ENCODE peak calls at places on chromosomes 16 and 17, in four cellular contexts. One of them, this sample, is unnamed.

GRCh38 chr17:77948690-77949114 is 9.8 kb upstream of the TNRC6C start:
- DNase-seq in non-pigmented ciliary epithelial cell: no peak
- DNase-seq in left colon: no peak
- DNase-seq in heart left ventricle: no peak
- DNase-seq in this sample: no peak

GRCh38 chr17:77286641-77287431 is 146.1 kb downstream of the SEC14L1 start:
- DNase-seq in left colon: peak; percentile 80
- DNase-seq in non-pigmented ciliary epithelial cell: no peak
- DNase-seq in heart left ventricle: peak; percentile 73
- DNase-seq in this sample: no peak

GRCh38 chr16:56774009-56774408 is 44.1 kb downstream of the NUP93 start:
- DNase-seq in heart left ventricle: no peak
- DNase-seq in non-pigmented ciliary epithelial cell: no peak
- DNase-seq in left colon: no peak
- DNase-seq in this sample: no peak

GRCh38 chr17:10875984-10876555 is 38.2 kb upstream of the PIRT start:
- DNase-seq in left colon: peak; percentile 59
- DNase-seq in heart left ventricle: no peak
- DNase-seq in non-pigmented ciliary epithelial cell: no peak
- DNase-seq in this sample: peak; percentile 42

GRCh38 chr17:13917635-13918034 is 151.7 kb upstream of the COX10 start:
- DNase-seq in heart left ventricle: no peak
- DNase-seq in left colon: no peak
- DNase-seq in non-pigmented ciliary epithelial cell: no peak
- DNase-seq in this sample: no peak

GRCh38 chr17:17818088-17818526 is 18.7 kb downstream of the SREBF1 start:
- DNase-seq in non-pigmented ciliary epithelial cell: no peak
- DNase-seq in left colon: peak; percentile 75
- DNase-seq in heart left ventricle: no peak
- DNase-seq in this sample: peak; percentile 76

GRCh38 chr16:12462690-12463646 is 340.7 kb downstream of the CPPED1 start:
- DNase-seq in left colon: no peak
- DNase-seq in heart left ventricle: no peak
- DNase-seq in non-pigmented ciliary epithelial cell: peak; percentile 68
- DNase-seq in this sample: no peak

GRCh38 chr17:8448310-8448709 is 12.6 kb downstream of the NDEL1 start:
- DNase-seq in non-pigmented ciliary epithelial cell: no peak
- DNase-seq in heart left ventricle: no peak
- DNase-seq in left colon: no peak
- DNase-seq in this sample: no peak

GRCh38 chr17:60388742-60389141 is 3.2 kb downstream of the USP32 start:
- DNase-seq in non-pigmented ciliary epithelial cell: no peak
- DNase-seq in heart left ventricle: no peak
- DNase-seq in left colon: no peak
- DNase-seq in this sample: peak; percentile 34

GRCh38 chr16:30585022-30585399 is 486 bp downstream of the ZNF785 start:
- DNase-seq in heart left ventricle: no peak
- DNase-seq in non-pigmented ciliary epithelial cell: no peak
- DNase-seq in left colon: no peak
- DNase-seq in this sample: peak; percentile 56

GRCh38 chr16:57998484-57998883 is 2.0 kb downstream of the ZNF319 start:
- DNase-seq in non-pigmented ciliary epithelial cell: no peak
- DNase-seq in heart left ventricle: peak; percentile 64
- DNase-seq in left colon: peak; percentile 49
- DNase-seq in this sample: no peak

GRCh38 chr17:6551356-6551755 is 5.0 kb downstream of the PITPNM3 start:
- DNase-seq in left colon: no peak
- DNase-seq in non-pigmented ciliary epithelial cell: no peak
- DNase-seq in heart left ventricle: no peak
- DNase-seq in this sample: no peak

GRCh38 chr17:19533718-19534561 is at the start of gene SLC47A1:
- DNase-seq in non-pigmented ciliary epithelial cell: no peak
- DNase-seq in left colon: peak; percentile 20
- DNase-seq in heart left ventricle: peak; percentile 66
- DNase-seq in this sample: no peak

GRCh38 chr16:58280846-58281301 is 14.0 kb downstream of the PRSS54 start:
- DNase-seq in non-pigmented ciliary epithelial cell: no peak
- DNase-seq in heart left ventricle: no peak
- DNase-seq in left colon: no peak
- DNase-seq in this sample: no peak

GRCh38 chr17:77140878-77141767 is at the start of gene SEC14L1:
- DNase-seq in non-pigmented ciliary epithelial cell: no peak
- DNase-seq in heart left ventricle: peak; percentile 75
- DNase-seq in left colon: peak; percentile 59
- DNase-seq in this sample: peak; percentile 64

GRCh38 chr16:68478526-68479249 is 30.4 kb upstream of the SMPD3 start:
- DNase-seq in non-pigmented ciliary epithelial cell: no peak
- DNase-seq in heart left ventricle: no peak
- DNase-seq in left colon: no peak
- DNase-seq in this sample: no peak

GRCh38 chr16:50489187-50489586 is 59.0 kb upstream of the NKD1 start:
- DNase-seq in heart left ventricle: no peak
- DNase-seq in non-pigmented ciliary epithelial cell: no peak
- DNase-seq in left colon: no peak
- DNase-seq in this sample: no peak